ENCODE peak calls at places on chromosome 4, in ten cellular contexts. One of them, this sample, is unnamed. For H3K27me3, the result is how much of the 10 kb centered on the place peaks cover.

GRCh38 chr4:109921384-109921808 is 8.7 kb downstream of the EGF start:
- DNase-seq in tibial artery: no peak
- DNase-seq in right atrium auricular region: no peak
- DNase-seq in brain microvascular endothelial cell: peak
- DNase-seq in CD4-positive, alpha-beta T cell: no peak
- DNase-seq in GM23338: peak
- DNase-seq in tibial nerve: no peak
- DNase-seq in gastrocnemius medialis: no peak
- DNase-seq in Caco-2: no peak
- DNase-seq in heart right ventricle: no peak
- DNase-seq in this sample: peak

GRCh38 chr4:20418865-20419451 is 167.3 kb downstream of the SLIT2 start:
- DNase-seq in tibial artery: no peak
- DNase-seq in right atrium auricular region: no peak
- DNase-seq in brain microvascular endothelial cell: peak
- DNase-seq in CD4-positive, alpha-beta T cell: no peak
- DNase-seq in GM23338: peak
- DNase-seq in tibial nerve: no peak
- DNase-seq in gastrocnemius medialis: no peak
- DNase-seq in Caco-2: peak
- DNase-seq in heart right ventricle: no peak
- DNase-seq in this sample: peak

GRCh38 chr4:119683518-119683917 is 54.9 kb upstream of the PDE5A start:
- DNase-seq in tibial artery: no peak
- DNase-seq in right atrium auricular region: no peak
- DNase-seq in brain microvascular endothelial cell: peak
- DNase-seq in CD4-positive, alpha-beta T cell: no peak
- DNase-seq in GM23338: no peak
- DNase-seq in tibial nerve: no peak
- DNase-seq in gastrocnemius medialis: no peak
- DNase-seq in Caco-2: no peak
- DNase-seq in heart right ventricle: no peak
- DNase-seq in this sample: no peak

GRCh38 chr4:155604718-155605601 is 61.7 kb upstream of the GUCY1A1 start:
- DNase-seq in tibial artery: peak
- DNase-seq in right atrium auricular region: peak
- DNase-seq in brain microvascular endothelial cell: peak
- DNase-seq in CD4-positive, alpha-beta T cell: no peak
- DNase-seq in GM23338: no peak
- DNase-seq in tibial nerve: peak
- DNase-seq in gastrocnemius medialis: no peak
- DNase-seq in Caco-2: no peak
- DNase-seq in heart right ventricle: no peak
- DNase-seq in this sample: no peak

GRCh38 chr4:166400270-166400894 is 527.3 kb downstream of the TLL1 start:
- DNase-seq in tibial artery: no peak
- DNase-seq in right atrium auricular region: no peak
- DNase-seq in brain microvascular endothelial cell: no peak
- DNase-seq in CD4-positive, alpha-beta T cell: no peak
- DNase-seq in GM23338: no peak
- DNase-seq in tibial nerve: no peak
- DNase-seq in gastrocnemius medialis: no peak
- DNase-seq in Caco-2: no peak
- DNase-seq in heart right ventricle: no peak
- DNase-seq in this sample: peak

GRCh38 chr4:25002679-25003078 is 28.1 kb downstream of the LGI2 start:
- DNase-seq in tibial artery: no peak
- DNase-seq in right atrium auricular region: no peak
- DNase-seq in brain microvascular endothelial cell: no peak
- DNase-seq in CD4-positive, alpha-beta T cell: no peak
- DNase-seq in GM23338: no peak
- DNase-seq in tibial nerve: no peak
- DNase-seq in gastrocnemius medialis: no peak
- DNase-seq in Caco-2: no peak
- DNase-seq in heart right ventricle: no peak
- DNase-seq in this sample: no peak

GRCh38 chr4:163492951-163493504 is 1.5 kb upstream of the TMA16 start:
- DNase-seq in tibial artery: no peak
- DNase-seq in right atrium auricular region: no peak
- DNase-seq in brain microvascular endothelial cell: no peak
- DNase-seq in CD4-positive, alpha-beta T cell: no peak
- DNase-seq in GM23338: peak
- DNase-seq in tibial nerve: no peak
- DNase-seq in gastrocnemius medialis: no peak
- DNase-seq in Caco-2: no peak
- DNase-seq in heart right ventricle: no peak
- DNase-seq in this sample: no peak

GRCh38 chr4:121072080-121072835 is at the start of gene NDNF:
- DNase-seq in tibial artery: peak
- DNase-seq in right atrium auricular region: no peak
- DNase-seq in brain microvascular endothelial cell: no peak
- DNase-seq in CD4-positive, alpha-beta T cell: peak
- DNase-seq in GM23338: peak
- DNase-seq in tibial nerve: peak
- DNase-seq in gastrocnemius medialis: no peak
- DNase-seq in Caco-2: peak
- DNase-seq in heart right ventricle: peak
- DNase-seq in this sample: peak

GRCh38 chr4:40194602-40195161 is 2.1 kb upstream of the RHOH start:
- DNase-seq in tibial artery: no peak
- DNase-seq in right atrium auricular region: no peak
- DNase-seq in brain microvascular endothelial cell: peak
- DNase-seq in CD4-positive, alpha-beta T cell: peak
- DNase-seq in GM23338: no peak
- DNase-seq in tibial nerve: no peak
- DNase-seq in gastrocnemius medialis: no peak
- DNase-seq in Caco-2: no peak
- DNase-seq in heart right ventricle: no peak
- DNase-seq in this sample: peak

GRCh38 chr4:73139991-73140390 is 70.5 kb upstream of the COX18 start:
- DNase-seq in tibial artery: no peak
- DNase-seq in right atrium auricular region: no peak
- DNase-seq in brain microvascular endothelial cell: no peak
- DNase-seq in CD4-positive, alpha-beta T cell: no peak
- DNase-seq in GM23338: no peak
- DNase-seq in tibial nerve: no peak
- DNase-seq in gastrocnemius medialis: no peak
- DNase-seq in Caco-2: no peak
- DNase-seq in heart right ventricle: no peak
- DNase-seq in this sample: peak

DNA sequence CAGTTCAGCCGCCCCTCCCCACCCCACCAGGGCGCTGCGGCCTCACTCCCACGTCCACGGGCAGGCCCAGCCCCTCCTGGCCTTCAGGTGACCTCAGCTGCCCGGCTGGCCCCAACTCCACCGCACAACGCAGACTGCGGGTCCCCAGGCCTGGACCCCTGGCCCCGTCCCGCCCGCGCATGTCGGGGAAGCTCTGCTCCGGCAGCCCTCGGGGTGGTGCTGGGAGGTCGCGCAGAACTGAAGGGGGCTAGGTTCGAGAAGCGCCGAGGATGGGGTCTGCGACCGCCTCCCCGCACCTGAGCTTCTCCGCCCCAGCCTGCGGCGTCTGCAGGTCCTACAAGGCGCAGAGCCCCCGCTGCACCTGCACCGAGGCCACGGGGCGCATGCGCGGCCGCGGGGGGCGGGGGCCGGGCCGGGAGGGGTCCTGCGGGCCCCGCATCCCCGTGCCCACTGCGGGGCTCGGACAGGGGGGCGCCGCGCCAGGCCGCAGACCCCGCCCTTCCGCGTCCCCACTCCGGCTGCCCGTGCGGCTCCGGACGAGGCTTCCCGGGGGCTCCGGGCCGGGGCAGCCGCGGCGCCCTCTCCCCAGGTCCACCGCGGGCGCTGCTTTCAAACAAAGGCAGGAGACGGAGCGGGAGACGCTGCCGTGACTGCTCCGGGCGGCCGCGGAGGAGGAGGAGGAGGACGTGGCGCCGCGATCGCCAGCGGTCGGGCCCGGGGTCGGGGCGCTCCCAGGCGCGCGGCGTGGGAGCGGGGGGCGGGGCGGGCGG is 678 bp upstream of the NAT8L start:
- DNase-seq in tibial artery: no peak
- DNase-seq in right atrium auricular region: no peak
- DNase-seq in brain microvascular endothelial cell: no peak
- DNase-seq in CD4-positive, alpha-beta T cell: no peak
- DNase-seq in GM23338: peak
- DNase-seq in tibial nerve: no peak
- DNase-seq in gastrocnemius medialis: no peak
- DNase-seq in Caco-2: peak
- DNase-seq in heart right ventricle: peak
- DNase-seq in this sample: no peak
- H3K27me3 ChIP-seq in tibial artery: half or more
- H3K27me3 ChIP-seq in right atrium auricular region: under half
- H3K27me3 ChIP-seq in brain microvascular endothelial cell: under half
- H3K27me3 ChIP-seq in CD4-positive, alpha-beta T cell: under half
- H3K27me3 ChIP-seq in GM23338: half or more
- H3K27me3 ChIP-seq in tibial nerve: under half
- H3K27me3 ChIP-seq in gastrocnemius medialis: under half
- H3K27me3 ChIP-seq in Caco-2: under half
- H3K27me3 ChIP-seq in heart right ventricle: half or more
- H3K27me3 ChIP-seq in this sample: under half

GRCh38 chr4:102302762-102303161 is 42.5 kb downstream of the SLC39A8 start:
- DNase-seq in tibial artery: no peak
- DNase-seq in right atrium auricular region: no peak
- DNase-seq in brain microvascular endothelial cell: no peak
- DNase-seq in CD4-positive, alpha-beta T cell: no peak
- DNase-seq in GM23338: no peak
- DNase-seq in tibial nerve: no peak
- DNase-seq in gastrocnemius medialis: no peak
- DNase-seq in Caco-2: no peak
- DNase-seq in heart right ventricle: no peak
- DNase-seq in this sample: no peak

GRCh38 chr4:102299302-102299701 is 46.0 kb downstream of the SLC39A8 start:
- DNase-seq in tibial artery: no peak
- DNase-seq in right atrium auricular region: no peak
- DNase-seq in brain microvascular endothelial cell: no peak
- DNase-seq in CD4-positive, alpha-beta T cell: no peak
- DNase-seq in GM23338: no peak
- DNase-seq in tibial nerve: no peak
- DNase-seq in gastrocnemius medialis: no peak
- DNase-seq in Caco-2: no peak
- DNase-seq in heart right ventricle: no peak
- DNase-seq in this sample: no peak

GRCh38 chr4:102295153-102295862 is 50.0 kb downstream of the SLC39A8 start:
- DNase-seq in tibial artery: no peak
- DNase-seq in right atrium auricular region: no peak
- DNase-seq in brain microvascular endothelial cell: no peak
- DNase-seq in CD4-positive, alpha-beta T cell: no peak
- DNase-seq in GM23338: no peak
- DNase-seq in tibial nerve: no peak
- DNase-seq in gastrocnemius medialis: no peak
- DNase-seq in Caco-2: peak
- DNase-seq in heart right ventricle: no peak
- DNase-seq in this sample: no peak

GRCh38 chr4:102301167-102301566 is 44.1 kb downstream of the SLC39A8 start:
- DNase-seq in tibial artery: no peak
- DNase-seq in right atrium auricular region: no peak
- DNase-seq in brain microvascular endothelial cell: no peak
- DNase-seq in CD4-positive, alpha-beta T cell: no peak
- DNase-seq in GM23338: no peak
- DNase-seq in tibial nerve: no peak
- DNase-seq in gastrocnemius medialis: no peak
- DNase-seq in Caco-2: no peak
- DNase-seq in heart right ventricle: no peak
- DNase-seq in this sample: no peak

GRCh38 chr4:102299708-102300107 is 45.6 kb downstream of the SLC39A8 start:
- DNase-seq in tibial artery: no peak
- DNase-seq in right atrium auricular region: peak
- DNase-seq in brain microvascular endothelial cell: peak
- DNase-seq in CD4-positive, alpha-beta T cell: no peak
- DNase-seq in GM23338: peak
- DNase-seq in tibial nerve: no peak
- DNase-seq in gastrocnemius medialis: no peak
- DNase-seq in Caco-2: peak
- DNase-seq in heart right ventricle: no peak
- DNase-seq in this sample: peak
- TF ChIP-seq CTCF in tibial artery: peak
- TF ChIP-seq CTCF in right atrium auricular region: peak
- TF ChIP-seq CTCF in brain microvascular endothelial cell: peak
- TF ChIP-seq CTCF in CD4-positive, alpha-beta T cell: peak
- TF ChIP-seq CTCF in GM23338: peak
- TF ChIP-seq CTCF in tibial nerve: no peak
- TF ChIP-seq CTCF in gastrocnemius medialis: no peak
- TF ChIP-seq CTCF in Caco-2: peak
- TF ChIP-seq CTCF in heart right ventricle: peak
- TF ChIP-seq CTCF in this sample: peak

DNA sequence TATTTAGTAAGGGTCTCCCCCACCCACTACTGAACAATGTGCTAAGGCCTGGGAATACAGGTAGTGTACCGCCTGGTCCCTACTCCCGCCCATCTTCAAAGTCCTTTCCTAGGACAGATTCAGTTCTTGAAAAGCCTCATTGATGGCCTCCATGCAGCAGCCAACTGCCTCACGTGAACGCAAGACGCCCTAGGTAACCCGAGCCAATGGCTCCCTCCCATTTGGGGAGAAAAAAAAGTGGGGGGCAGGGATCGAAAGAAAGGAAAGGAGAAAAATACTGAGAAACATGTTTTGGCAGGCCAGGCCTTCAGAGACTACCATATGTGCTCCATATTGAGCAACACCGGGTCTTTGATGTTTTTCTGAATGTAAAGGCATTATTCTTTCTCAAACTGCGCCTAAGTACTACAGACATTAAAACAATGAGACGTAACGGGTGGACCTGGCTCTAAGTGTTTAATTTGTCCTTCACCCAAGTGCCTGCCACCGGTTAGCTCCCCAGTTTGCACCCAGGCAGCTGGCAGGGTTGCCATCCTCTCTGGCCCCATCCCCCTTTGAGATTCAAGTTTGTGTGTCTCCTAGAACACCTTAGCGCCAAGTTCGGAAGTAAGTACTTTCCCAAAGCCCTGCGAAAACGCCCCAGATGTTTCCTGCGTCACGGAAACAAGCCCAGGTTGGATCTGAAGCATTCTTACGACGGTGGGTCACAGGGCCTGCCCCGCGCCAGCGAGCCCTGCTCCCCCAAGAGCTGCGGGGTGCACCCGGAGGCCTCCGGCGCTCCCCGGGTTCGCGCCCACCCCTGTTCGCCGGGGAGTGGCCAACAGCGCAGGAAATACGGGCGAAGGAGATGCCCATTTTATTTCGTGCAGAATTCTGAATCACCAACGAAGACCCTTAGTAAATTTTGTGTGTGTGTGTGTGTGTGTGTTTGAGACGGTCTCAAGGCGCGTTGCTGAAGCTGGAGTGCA is 30.2 kb downstream of the HAND2 start:
- DNase-seq in tibial artery: no peak
- DNase-seq in right atrium auricular region: peak
- DNase-seq in brain microvascular endothelial cell: no peak
- DNase-seq in CD4-positive, alpha-beta T cell: no peak
- DNase-seq in GM23338: peak
- DNase-seq in tibial nerve: no peak
- DNase-seq in gastrocnemius medialis: no peak
- DNase-seq in Caco-2: no peak
- DNase-seq in heart right ventricle: no peak
- DNase-seq in this sample: no peak
- H3K27me3 ChIP-seq in tibial artery: under half
- H3K27me3 ChIP-seq in right atrium auricular region: under half
- H3K27me3 ChIP-seq in brain microvascular endothelial cell: under half
- H3K27me3 ChIP-seq in CD4-positive, alpha-beta T cell: half or more
- H3K27me3 ChIP-seq in GM23338: half or more
- H3K27me3 ChIP-seq in tibial nerve: under half
- H3K27me3 ChIP-seq in gastrocnemius medialis: under half
- H3K27me3 ChIP-seq in Caco-2: under half
- H3K27me3 ChIP-seq in heart right ventricle: half or more
- H3K27me3 ChIP-seq in this sample: under half

GRCh38 chr4:134027931-134028330 is 173.7 kb downstream of the PABPC4L start:
- DNase-seq in tibial artery: no peak
- DNase-seq in right atrium auricular region: no peak
- DNase-seq in brain microvascular endothelial cell: peak
- DNase-seq in CD4-positive, alpha-beta T cell: no peak
- DNase-seq in GM23338: no peak
- DNase-seq in tibial nerve: no peak
- DNase-seq in gastrocnemius medialis: no peak
- DNase-seq in Caco-2: no peak
- DNase-seq in heart right ventricle: no peak
- DNase-seq in this sample: no peak
- TF ChIP-seq CTCF in tibial artery: no peak
- TF ChIP-seq CTCF in right atrium auricular region: no peak
- TF ChIP-seq CTCF in brain microvascular endothelial cell: no peak
- TF ChIP-seq CTCF in CD4-positive, alpha-beta T cell: no peak
- TF ChIP-seq CTCF in GM23338: no peak
- TF ChIP-seq CTCF in tibial nerve: no peak
- TF ChIP-seq CTCF in gastrocnemius medialis: no peak
- TF ChIP-seq CTCF in Caco-2: no peak
- TF ChIP-seq CTCF in heart right ventricle: no peak
- TF ChIP-seq CTCF in this sample: no peak

This sample was measured in cardiac muscle cell.